ENCODE peak calls at places on chromosomes 5 and 9, in six cellular contexts. One of them, this sample, is unnamed.

GRCh38 chr5:68544656-68545565 is 329.4 kb downstream of the PIK3R1 start:
- DNase-seq in OCI-LY7: no peak
- DNase-seq in IMR-90: peak; percentile 45
- DNase-seq in prostate gland: peak; percentile 66
- DNase-seq in lower leg skin: no peak
- DNase-seq in ovary: no peak
- DNase-seq in this sample: peak; percentile 79

GRCh38 chr5:17619353-17619752 is 9.2 kb downstream of the TAF11L12 start:
- DNase-seq in lower leg skin: no peak
- DNase-seq in OCI-LY7: no peak
- DNase-seq in IMR-90: no peak
- DNase-seq in ovary: no peak
- DNase-seq in prostate gland: no peak
- DNase-seq in this sample: no peak

GRCh38 chr9:126154869-126155268 is 171.8 kb upstream of the MVB12B start:
- DNase-seq in lower leg skin: no peak
- DNase-seq in prostate gland: no peak
- DNase-seq in ovary: no peak
- DNase-seq in IMR-90: no peak
- DNase-seq in OCI-LY7: no peak
- DNase-seq in this sample: no peak

GRCh38 chr9:83955985-83956287 is 24.1 kb downstream of the HNRNPK start:
- DNase-seq in OCI-LY7: peak; percentile 38
- DNase-seq in ovary: no peak
- DNase-seq in prostate gland: no peak
- DNase-seq in lower leg skin: no peak
- DNase-seq in IMR-90: no peak
- DNase-seq in this sample: no peak

GRCh38 chr5:134503088-134503936 is 22.2 kb upstream of the JADE2 start:
- DNase-seq in prostate gland: no peak
- DNase-seq in IMR-90: peak; percentile 99
- DNase-seq in OCI-LY7: no peak
- DNase-seq in lower leg skin: peak; percentile 94
- DNase-seq in ovary: peak; percentile 65
- DNase-seq in this sample: no peak

GRCh38 chr9:37969130-37969529 is 65.2 kb upstream of the SLC25A51 start:
- DNase-seq in OCI-LY7: no peak
- DNase-seq in ovary: no peak
- DNase-seq in lower leg skin: no peak
- DNase-seq in IMR-90: peak; percentile 62
- DNase-seq in prostate gland: no peak
- DNase-seq in this sample: no peak

GRCh38 chr5:21181726-21182125 is 1193.7 kb upstream of the CDH18 start:
- DNase-seq in prostate gland: no peak
- DNase-seq in OCI-LY7: no peak
- DNase-seq in lower leg skin: no peak
- DNase-seq in IMR-90: no peak
- DNase-seq in ovary: no peak
- DNase-seq in this sample: no peak

GRCh38 chr5:34957857-34958690 is 28.7 kb downstream of the DNAJC21 start:
- DNase-seq in ovary: no peak
- DNase-seq in prostate gland: no peak
- DNase-seq in IMR-90: peak; percentile 36
- DNase-seq in OCI-LY7: peak; percentile 16
- DNase-seq in lower leg skin: no peak
- DNase-seq in this sample: peak; percentile 8

GRCh38 chr5:151298063-151298462 is 5.5 kb downstream of the SLC36A3 start:
- DNase-seq in lower leg skin: no peak
- DNase-seq in OCI-LY7: peak; percentile 68
- DNase-seq in IMR-90: peak; percentile 50
- DNase-seq in prostate gland: no peak
- DNase-seq in ovary: no peak
- DNase-seq in this sample: no peak

GRCh38 chr9:99181621-99182020 is 40.1 kb downstream of the ALG2 start:
- DNase-seq in OCI-LY7: no peak
- DNase-seq in prostate gland: no peak
- DNase-seq in IMR-90: peak; percentile 72
- DNase-seq in lower leg skin: peak; percentile 15
- DNase-seq in ovary: no peak
- DNase-seq in this sample: no peak

GRCh38 chr5:136907371-136907770 is 542.0 kb upstream of the TRPC7 start:
- DNase-seq in prostate gland: no peak
- DNase-seq in OCI-LY7: no peak
- DNase-seq in ovary: no peak
- DNase-seq in IMR-90: no peak
- DNase-seq in lower leg skin: no peak
- DNase-seq in this sample: no peak

GRCh38 chr9:83932001-83932400 is 10.8 kb upstream of the KIF27 start:
- DNase-seq in OCI-LY7: no peak
- DNase-seq in lower leg skin: no peak
- DNase-seq in ovary: no peak
- DNase-seq in prostate gland: no peak
- DNase-seq in IMR-90: no peak
- DNase-seq in this sample: no peak

GRCh38 chr5:126178521-126178920 is 244.7 kb upstream of the GRAMD2B start:
- DNase-seq in OCI-LY7: no peak
- DNase-seq in ovary: no peak
- DNase-seq in IMR-90: peak; percentile 17
- DNase-seq in lower leg skin: no peak
- DNase-seq in prostate gland: no peak
- DNase-seq in this sample: no peak

GRCh38 chr9:73200694-73201432 is 49.2 kb downstream of the ANXA1 start:
- DNase-seq in prostate gland: no peak
- DNase-seq in lower leg skin: no peak
- DNase-seq in IMR-90: peak; percentile 23
- DNase-seq in ovary: no peak
- DNase-seq in OCI-LY7: peak; percentile 41
- DNase-seq in this sample: no peak

GRCh38 chr9:92289708-92290390 is 3.6 kb downstream of the IARS1 start:
- DNase-seq in prostate gland: no peak
- DNase-seq in ovary: no peak
- DNase-seq in OCI-LY7: no peak
- DNase-seq in lower leg skin: no peak
- DNase-seq in IMR-90: peak; percentile 60
- DNase-seq in this sample: no peak

GRCh38 chr9:109992293-109992692 is 212.3 kb downstream of the PALM2AKAP2 start:
- DNase-seq in IMR-90: no peak
- DNase-seq in prostate gland: no peak
- DNase-seq in lower leg skin: no peak
- DNase-seq in OCI-LY7: no peak
- DNase-seq in ovary: no peak
- DNase-seq in this sample: no peak

GRCh38 chr5:165527577-165527976 is 2022.2 kb downstream of the MAT2B start:
- DNase-seq in lower leg skin: no peak
- DNase-seq in IMR-90: no peak
- DNase-seq in prostate gland: no peak
- DNase-seq in OCI-LY7: no peak
- DNase-seq in ovary: no peak
- DNase-seq in this sample: no peak

GRCh38 chr9:133592731-133593409 is 16.3 kb downstream of the FAM163B start:
- DNase-seq in IMR-90: no peak
- DNase-seq in OCI-LY7: peak; percentile 39
- DNase-seq in lower leg skin: no peak
- DNase-seq in prostate gland: no peak
- DNase-seq in ovary: no peak
- DNase-seq in this sample: no peak

GRCh38 chr5:73272351-73272750 is 99.4 kb downstream of the TMEM174 start:
- DNase-seq in ovary: no peak
- DNase-seq in IMR-90: no peak
- DNase-seq in OCI-LY7: no peak
- DNase-seq in lower leg skin: no peak
- DNase-seq in prostate gland: no peak
- DNase-seq in this sample: no peak

GRCh38 chr9:92666236-92666635 is 3.7 kb downstream of the IPPK start:
- DNase-seq in IMR-90: no peak
- DNase-seq in ovary: no peak
- DNase-seq in lower leg skin: no peak
- DNase-seq in prostate gland: no peak
- DNase-seq in OCI-LY7: no peak
- DNase-seq in this sample: peak; percentile 27

GRCh38 chr5:68319316-68320093 is 103.9 kb downstream of the PIK3R1 start:
- DNase-seq in lower leg skin: no peak
- DNase-seq in IMR-90: peak; percentile 74
- DNase-seq in OCI-LY7: no peak
- DNase-seq in prostate gland: no peak
- DNase-seq in ovary: no peak
- DNase-seq in this sample: no peak

GRCh38 chr9:113879906-113880305 is 3.8 kb downstream of the ZNF618 start:
- DNase-seq in lower leg skin: no peak
- DNase-seq in ovary: no peak
- DNase-seq in IMR-90: peak; percentile 89
- DNase-seq in OCI-LY7: no peak
- DNase-seq in prostate gland: no peak
- DNase-seq in this sample: no peak

GRCh38 chr5:106262395-106262794 is 1408.3 kb downstream of the EFNA5 start:
- DNase-seq in OCI-LY7: no peak
- DNase-seq in ovary: no peak
- DNase-seq in prostate gland: no peak
- DNase-seq in IMR-90: no peak
- DNase-seq in lower leg skin: no peak
- DNase-seq in this sample: no peak

GRCh38 chr9:36319183-36319582 is 60.9 kb upstream of the GNE start:
- DNase-seq in lower leg skin: peak; percentile 72
- DNase-seq in IMR-90: no peak
- DNase-seq in ovary: no peak
- DNase-seq in OCI-LY7: no peak
- DNase-seq in prostate gland: no peak
- DNase-seq in this sample: no peak

GRCh38 chr9:90000925-90001324 is 396.1 kb downstream of the GADD45G start:
- DNase-seq in OCI-LY7: no peak
- DNase-seq in prostate gland: no peak
- DNase-seq in IMR-90: no peak
- DNase-seq in lower leg skin: no peak
- DNase-seq in ovary: no peak
- DNase-seq in this sample: no peak

DNA sequence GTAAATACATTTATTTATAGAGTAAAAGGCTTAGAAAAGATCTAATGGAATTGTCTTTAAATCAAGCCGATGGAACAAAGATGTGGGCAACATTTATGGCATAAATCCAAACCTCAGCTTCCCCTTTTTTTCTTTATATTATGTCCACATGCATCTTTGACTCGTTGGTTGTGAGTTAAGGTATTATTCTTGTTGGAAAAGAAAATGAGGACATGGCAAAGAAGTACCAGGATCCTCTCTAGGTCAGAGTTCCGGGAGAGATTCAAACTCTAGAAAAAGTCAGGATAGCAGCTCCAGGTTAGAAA is 500 bp upstream of the NME5 start:
- DNase-seq in IMR-90: no peak
- DNase-seq in prostate gland: no peak
- DNase-seq in lower leg skin: no peak
- DNase-seq in OCI-LY7: no peak
- DNase-seq in ovary: no peak
- DNase-seq in this sample: no peak
- H3K4me3 ChIP-seq in IMR-90: no peak overlapping the region
- H3K4me3 ChIP-seq in prostate gland: peak overlapping the region; percentile 52
- H3K4me3 ChIP-seq in lower leg skin: no peak overlapping the region
- H3K4me3 ChIP-seq in OCI-LY7: no peak overlapping the region
- H3K4me3 ChIP-seq in ovary: no peak overlapping the region
- H3K4me3 ChIP-seq in this sample: peak overlapping the region; percentile 69

GRCh38 chr5:119212666-119213065 is 141.8 kb downstream of the DMXL1 start:
- DNase-seq in prostate gland: no peak
- DNase-seq in ovary: no peak
- DNase-seq in IMR-90: no peak
- DNase-seq in lower leg skin: no peak
- DNase-seq in OCI-LY7: no peak
- DNase-seq in this sample: no peak
- H3K4me3 ChIP-seq in prostate gland: no peak overlapping the region
- H3K4me3 ChIP-seq in ovary: no peak overlapping the region
- H3K4me3 ChIP-seq in IMR-90: no peak overlapping the region
- H3K4me3 ChIP-seq in lower leg skin: no peak overlapping the region
- H3K4me3 ChIP-seq in OCI-LY7: no peak overlapping the region
- H3K4me3 ChIP-seq in this sample: no peak overlapping the region

GRCh38 chr5:139392678-139393496 is 2.0 kb downstream of the PROB1 start:
- DNase-seq in OCI-LY7: peak; percentile 94
- DNase-seq in ovary: no peak
- DNase-seq in IMR-90: no peak
- DNase-seq in prostate gland: peak; percentile 55
- DNase-seq in lower leg skin: no peak
- DNase-seq in this sample: no peak

GRCh38 chr5:139391570-139392323 is 2.0 kb upstream of the MZB1 start:
- DNase-seq in prostate gland: no peak
- DNase-seq in OCI-LY7: peak; percentile 76
- DNase-seq in IMR-90: peak; percentile 28
- DNase-seq in ovary: no peak
- DNase-seq in lower leg skin: no peak
- DNase-seq in this sample: no peak

GRCh38 chr5:139390639-139391569 is 1.2 kb upstream of the MZB1 start:
- DNase-seq in ovary: peak; percentile 16
- DNase-seq in prostate gland: no peak
- DNase-seq in lower leg skin: no peak
- DNase-seq in IMR-90: no peak
- DNase-seq in OCI-LY7: no peak
- DNase-seq in this sample: no peak

GRCh38 chr5:139393497-139394122 is 1.3 kb downstream of the PROB1 start:
- DNase-seq in ovary: no peak
- DNase-seq in IMR-90: no peak
- DNase-seq in OCI-LY7: no peak
- DNase-seq in lower leg skin: no peak
- DNase-seq in prostate gland: no peak
- DNase-seq in this sample: no peak

DNA sequence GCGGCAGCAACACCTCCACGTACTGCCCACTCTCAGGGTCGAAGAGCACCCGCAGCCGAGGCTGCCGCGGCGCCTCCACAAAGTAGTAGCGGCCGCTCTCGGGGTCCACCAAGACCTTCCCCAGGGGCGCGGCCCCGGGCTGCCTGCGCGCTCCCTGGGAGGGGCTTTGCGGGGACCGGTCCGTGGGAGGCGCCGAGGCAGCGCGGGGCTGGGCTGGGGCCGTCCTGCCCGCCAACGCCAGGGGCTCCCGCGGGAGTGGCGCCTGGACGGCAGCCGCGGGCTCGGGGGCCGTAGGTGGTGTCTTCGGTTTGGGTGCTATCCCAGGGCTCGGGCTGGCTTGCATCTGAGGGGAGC is 2.6 kb upstream of the MZB1 start:
- DNase-seq in prostate gland: no peak
- DNase-seq in IMR-90: no peak
- DNase-seq in ovary: no peak
- DNase-seq in OCI-LY7: no peak
- DNase-seq in lower leg skin: no peak
- DNase-seq in this sample: no peak
- H3K4me3 ChIP-seq in prostate gland: peak overlapping the region; percentile 39
- H3K4me3 ChIP-seq in IMR-90: peak overlapping the region; percentile 26
- H3K4me3 ChIP-seq in ovary: no peak overlapping the region
- H3K4me3 ChIP-seq in OCI-LY7: peak overlapping the region; percentile 79
- H3K4me3 ChIP-seq in lower leg skin: no peak overlapping the region
- H3K4me3 ChIP-seq in this sample: no peak overlapping the region

DNA sequence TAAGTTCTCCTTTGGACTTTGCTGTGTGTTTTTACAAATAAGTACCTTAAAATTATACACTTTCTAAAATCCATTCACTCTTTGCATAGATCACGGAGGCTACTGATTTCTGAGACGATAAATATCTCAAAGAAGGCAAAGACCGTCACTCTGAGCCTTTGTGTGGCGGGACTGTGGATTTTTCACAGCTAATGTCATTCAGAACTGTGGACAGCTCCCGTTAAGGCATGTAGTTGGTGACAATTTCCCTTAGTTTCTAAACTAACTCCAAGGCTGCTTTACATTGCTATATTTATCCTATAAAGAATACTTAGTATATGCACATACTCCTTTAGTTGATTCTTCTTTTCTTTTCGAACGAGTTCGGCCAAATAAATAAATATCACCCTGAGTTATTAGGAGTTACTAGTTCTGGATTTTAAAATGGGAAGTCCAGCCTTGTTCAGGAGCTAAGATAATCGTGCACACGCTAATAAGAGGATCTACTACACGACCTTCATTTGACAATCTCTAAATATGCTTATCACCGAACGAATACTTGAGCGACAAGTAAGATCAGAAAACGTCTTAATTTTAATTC is 1.8 kb downstream of the HCN1 start:
- DNase-seq in prostate gland: no peak
- DNase-seq in lower leg skin: no peak
- DNase-seq in OCI-LY7: no peak
- DNase-seq in IMR-90: no peak
- DNase-seq in ovary: no peak
- DNase-seq in this sample: no peak
- H3K4me3 ChIP-seq in prostate gland: no peak overlapping the region
- H3K4me3 ChIP-seq in lower leg skin: no peak overlapping the region
- H3K4me3 ChIP-seq in OCI-LY7: no peak overlapping the region
- H3K4me3 ChIP-seq in IMR-90: no peak overlapping the region
- H3K4me3 ChIP-seq in ovary: no peak overlapping the region
- H3K4me3 ChIP-seq in this sample: no peak overlapping the region